ENCODE peak calls at places on chromosome 15, in seven cellular contexts. M is tibial artery, N is NCI-H226, F is NCI-H774, U is tibial nerve, Z is glutamatergic neuron, L is amniotic stem cell. X is an unnamed sample.

GRCh38 chr15:73153447-73153846 is 101.2 kb downstream of the NEO1 start:
- DNase-seq in M (no peak), N (no peak), F (no peak), U (no peak), Z (no peak), L (no peak), X (no peak)

GRCh38 chr15:31435256-31435781 is 108.7 kb downstream of the KLF13 start:
- DNase-seq in M (peak), N (peak), F (peak), U (peak), Z (peak), L (peak), X (peak)

GRCh38 chr15:70387086-70387485 is 289.4 kb upstream of the TLE3 start:
- DNase-seq in M (no peak), N (no peak), F (no peak), U (no peak), Z (no peak), L (no peak), X (no peak)

GRCh38 chr15:61099030-61099800 is 129.9 kb downstream of the RORA start:
- DNase-seq in M (no peak), N (no peak), F (no peak), U (no peak), Z (no peak), L (no peak), X (no peak)

GRCh38 chr15:101371519-101371918 is 76.5 kb upstream of the SNRPA1 start:
- DNase-seq in M (peak), N (no peak), F (no peak), U (no peak), Z (no peak), L (no peak), X (no peak)

GRCh38 chr15:46460426-46460825 is 825.6 kb downstream of the SQOR start:
- DNase-seq in M (no peak), N (no peak), F (no peak), U (no peak), Z (no peak), L (no peak), X (no peak)

GRCh38 chr15:94075349-94075748 is 156.0 kb upstream of the MCTP2 start:
- DNase-seq in M (peak), N (no peak), F (no peak), U (peak), Z (peak), L (no peak), X (no peak)

GRCh38 chr15:92801774-92802464 is 98.2 kb upstream of the CHD2 start:
- DNase-seq in M (peak), N (peak), F (no peak), U (peak), Z (no peak), L (peak), X (no peak)

GRCh38 chr15:50633653-50634052 is 52.9 kb downstream of the TRPM7 start:
- DNase-seq in M (no peak), N (no peak), F (no peak), U (no peak), Z (no peak), L (no peak), X (no peak)

GRCh38 chr15:101602801-101603200 is 49.4 kb downstream of the TM2D3 start:
- DNase-seq in M (no peak), N (no peak), F (no peak), U (no peak), Z (no peak), L (no peak), X (no peak)

GRCh38 chr15:101807345-101807945 is 4.1 kb downstream of the OR4F6 start:
- DNase-seq in M (no peak), N (no peak), F (no peak), U (no peak), Z (no peak), L (no peak), X (no peak)

X was measured in COR-L47.